ENCODE peak calls at places on chromosome 1, in five cellular contexts. C is kidney tubule cell, I is EL, Q is KBM-7, L is anterior cingulate cortex. N is an unnamed sample.

GRCh38 chr1:69824932-69825331 is 257.2 kb downstream of the LRRC7 start:
- DNase-seq in C (no peak), I (peak; percentile 10), L (no peak), Q (no peak), N (no peak)

GRCh38 chr1:36792292-36792691 is 242.0 kb downstream of the GRIK3 start:
- DNase-seq in C (no peak), L (no peak), I (no peak), Q (no peak), N (no peak)

GRCh38 chr1:212638419-212639151 is 30.0 kb downstream of the ATF3 start:
- DNase-seq in I (peak; percentile 62), C (no peak), Q (no peak), L (no peak), N (no peak)

GRCh38 chr1:200973937-200974657 is 49.4 kb downstream of the KIF21B start:
- DNase-seq in I (no peak), Q (no peak), C (no peak), L (no peak), N (no peak)

GRCh38 chr1:119617751-119618691 is 30.0 kb downstream of the ZNF697 start:
- DNase-seq in I (peak; percentile 17), Q (no peak), C (no peak), L (no peak), N (no peak)

GRCh38 chr1:84724128-84724860 is 34.0 kb upstream of the SSX2IP start:
- DNase-seq in L (no peak), I (no peak), Q (peak; percentile 59), C (no peak), N (no peak)

GRCh38 chr1:201172999-201173610 is 17.5 kb upstream of the IGFN1 start:
- DNase-seq in L (no peak), C (peak; percentile 73), Q (no peak), I (peak; percentile 31), N (peak; percentile 93)

GRCh38 chr1:26010800-26011199 is 10.8 kb upstream of the EXTL1 start:
- DNase-seq in C (no peak), I (no peak), L (no peak), Q (no peak), N (no peak)

GRCh38 chr1:10431065-10431730 is 965 bp downstream of the CENPS start:
- DNase-seq in Q (no peak), I (peak; percentile 45), L (no peak), C (no peak), N (peak; percentile 22)

GRCh38 chr1:196115641-196116040 is 492.6 kb downstream of the KCNT2 start:
- DNase-seq in Q (no peak), C (peak; percentile 69), I (peak; percentile 80), L (peak; percentile 30), N (peak; percentile 52)

GRCh38 chr1:10903421-10903820 is 107.0 kb upstream of the CASZ1 start:
- DNase-seq in L (no peak), Q (no peak), C (no peak), I (no peak), N (no peak)

GRCh38 chr1:23777979-23778814 is at the start of gene PITHD1:
- DNase-seq in I (peak; percentile 83), L (peak; percentile 82), C (peak; percentile 89), Q (peak; percentile 78), N (peak; percentile 73)

GRCh38 chr1:1390675-1391074 is 8.5 kb downstream of the CCNL2 start:
- DNase-seq in Q (no peak), I (no peak), L (no peak), C (no peak), N (no peak)

GRCh38 chr1:183675381-183675780 is 22.3 kb upstream of the APOBEC4 start:
- DNase-seq in L (no peak), C (no peak), Q (no peak), I (no peak), N (peak; percentile 35)

GRCh38 chr1:199616947-199617346 is 410.6 kb upstream of the NR5A2 start:
- DNase-seq in C (no peak), I (no peak), Q (no peak), L (no peak), N (no peak)

GRCh38 chr1:92277105-92277504 is 21.7 kb downstream of the GLMN start:
- DNase-seq in C (peak; percentile 4), I (peak; percentile 75), L (no peak), Q (no peak), N (peak; percentile 78)

GRCh38 chr1:94974224-94974623 is 47.3 kb upstream of the CNN3 start:
- DNase-seq in I (peak; percentile 64), C (peak; percentile 93), L (no peak), Q (no peak), N (no peak)

GRCh38 chr1:168466703-168467081 is 77.1 kb downstream of the XCL2 start:
- DNase-seq in L (no peak), I (no peak), C (peak; percentile 12), Q (no peak), N (no peak)

GRCh38 chr1:223155153-223155552 is 12.1 kb upstream of the TLR5 start:
- DNase-seq in C (no peak), I (no peak), L (no peak), Q (no peak), N (no peak)

GRCh38 chr1:193115629-193116227 is 6.1 kb upstream of the CDC73 start:
- DNase-seq in L (no peak), C (peak; percentile 99), Q (no peak), I (peak; percentile 98), N (peak; percentile 99)

GRCh38 chr1:65791396-65791795 is 1.3 kb upstream of the PDE4B start:
- DNase-seq in I (peak; percentile 37), L (no peak), Q (no peak), C (no peak), N (no peak)

GRCh38 chr1:92085727-92086126 is 5.6 kb downstream of the BTBD8 start:
- DNase-seq in C (no peak), I (no peak), L (no peak), Q (no peak), N (no peak)

GRCh38 chr1:162649606-162650005 is 17.3 kb downstream of the DDR2 start:
- DNase-seq in Q (no peak), C (no peak), I (no peak), L (no peak), N (no peak)

GRCh38 chr1:118928739-118929554 is 59.2 kb downstream of the TBX15 start:
- DNase-seq in L (no peak), I (peak; percentile 35), C (peak; percentile 52), Q (peak; percentile 12), N (peak; percentile 27)

GRCh38 chr1:41474490-41475271 is 9.8 kb downstream of the EDN2 start:
- DNase-seq in L (peak; percentile 65), C (no peak), Q (no peak), I (no peak), N (no peak)

GRCh38 chr1:234541281-234541975 is 62.4 kb upstream of the TARBP1 start:
- DNase-seq in C (peak; percentile 87), L (no peak), Q (no peak), I (peak; percentile 20), N (peak; percentile 90)

GRCh38 chr1:46793126-46793525 is 5.7 kb upstream of the CYP4B1 start:
- DNase-seq in I (no peak), L (no peak), Q (no peak), C (no peak), N (no peak)

GRCh38 chr1:15153184-15153841 is at the start of gene TMEM51:
- DNase-seq in I (peak; percentile 73), C (peak; percentile 88), L (peak; percentile 15), Q (peak; percentile 81), N (peak; percentile 64)

GRCh38 chr1:235724716-235725115 is 75.1 kb upstream of the GNG4 start:
- DNase-seq in L (no peak), Q (no peak), I (no peak), C (no peak), N (peak; percentile 86)

GRCh38 chr1:112247036-112247597 is 148.9 kb upstream of the CTTNBP2NL start:
- DNase-seq in I (no peak), Q (no peak), C (no peak), L (no peak), N (no peak)

N was measured in bronchial epithelial cell.